ENCODE peak calls at places on chromosome 9, in six cellular contexts. C is mucosa of descending colon, W is brain microvascular endothelial cell, O is dorsolateral prefrontal cortex, S is body of pancreas, V is cardiac muscle cell. G is an unnamed sample.

GRCh38 chr9:110769667-110770066 is 101.1 kb downstream of the MUSK start:
- DNase-seq in V (no peak), W (peak), O (no peak), C (no peak), S (no peak), G (no peak)

GRCh38 chr9:17065062-17065461 is 69.8 kb upstream of the CNTLN start:
- DNase-seq in S (no peak), V (no peak), W (peak), O (no peak), C (no peak), G (no peak)

GRCh38 chr9:123954518-123954917 is 24.6 kb upstream of the DENND1A start:
- DNase-seq in S (no peak), V (no peak), O (no peak), C (no peak), W (no peak), G (no peak)

GRCh38 chr9:132931178-132931735 is 13.2 kb downstream of the TSC1 start:
- DNase-seq in S (no peak), O (no peak), W (no peak), V (no peak), C (no peak), G (no peak)

GRCh38 chr9:34254141-34254913 is 74.7 kb downstream of the KIF24 start:
- DNase-seq in O (no peak), C (no peak), W (peak), V (no peak), S (no peak), G (peak)

GRCh38 chr9:82890865-82891264 is 172.1 kb downstream of the RASEF start:
- DNase-seq in S (no peak), W (no peak), C (no peak), O (no peak), V (no peak), G (no peak)

GRCh38 chr9:134688661-134689319 is 47.2 kb downstream of the COL5A1 start:
- DNase-seq in O (peak), W (no peak), S (no peak), C (peak), V (no peak), G (no peak)

GRCh38 chr9:109192732-109193361 is 25.8 kb upstream of the FRRS1L start:
- DNase-seq in O (no peak), C (peak), W (no peak), S (peak), V (peak), G (no peak)

GRCh38 chr9:93185261-93186150 is 1.6 kb downstream of the WNK2 start:
- DNase-seq in S (no peak), V (no peak), W (no peak), C (peak), O (no peak), G (no peak)

GRCh38 chr9:137762414-137763061 is 115.0 kb upstream of the CACNA1B start:
- DNase-seq in O (no peak), W (no peak), S (no peak), V (no peak), C (no peak), G (no peak)

GRCh38 chr9:133148351-133149129 is 15.2 kb downstream of the GBGT1 start:
- DNase-seq in W (no peak), O (peak), V (peak), C (peak), S (peak), G (no peak)

GRCh38 chr9:714675-715074 is 126.8 kb upstream of the DMRT1 start:
- DNase-seq in V (no peak), O (no peak), C (no peak), W (no peak), S (no peak), G (no peak)

GRCh38 chr9:1726993-1727759 is 288.0 kb upstream of the SMARCA2 start:
- DNase-seq in V (no peak), O (no peak), W (no peak), C (no peak), S (no peak), G (no peak)

GRCh38 chr9:99822096-99822595 is 461 bp downstream of the NR4A3 start:
- DNase-seq in O (no peak), C (no peak), S (no peak), W (no peak), V (peak), G (no peak)

GRCh38 chr9:105835721-105836120 is 141.4 kb downstream of the TMEM38B start:
- DNase-seq in V (peak), W (no peak), S (no peak), C (no peak), O (no peak), G (no peak)

GRCh38 chr9:112035166-112035816 is 138.7 kb downstream of the UGCG start:
- DNase-seq in V (peak), W (no peak), C (no peak), S (no peak), O (no peak), G (no peak)

GRCh38 chr9:113369583-113370140 is 7.1 kb downstream of the HDHD3 start:
- DNase-seq in O (no peak), C (no peak), W (no peak), V (no peak), S (peak), G (no peak)

GRCh38 chr9:2087500-2088313 is 72.6 kb downstream of the SMARCA2 start:
- DNase-seq in S (no peak), C (no peak), W (peak), V (peak), O (no peak), G (no peak)

GRCh38 chr9:89318123-89319014 is at the start of gene SECISBP2:
- DNase-seq in W (peak), O (peak), V (peak), S (peak), C (peak), G (peak)

GRCh38 chr9:89323257-89323841 is 5.0 kb downstream of the SECISBP2 start:
- DNase-seq in S (no peak), V (no peak), W (no peak), C (no peak), O (no peak), G (no peak)

GRCh38 chr9:89317282-89317681 is 1.0 kb upstream of the SECISBP2 start:
- DNase-seq in S (no peak), W (no peak), C (no peak), V (no peak), O (no peak), G (no peak)

GRCh38 chr9:89315482-89315881 is 2.8 kb upstream of the SECISBP2 start:
- DNase-seq in O (no peak), V (no peak), W (no peak), C (no peak), S (no peak), G (no peak)

GRCh38 chr9:89319015-89319905 is 960 bp downstream of the SECISBP2 start:
- DNase-seq in V (no peak), O (no peak), C (no peak), S (no peak), W (no peak), G (no peak)
- TF ChIP-seq CTCF in V (no peak), O (peak), C (no peak), S (no peak), W (no peak), G (peak)

GRCh38 chr9:114370985-114371335 is 16.8 kb downstream of the AKNA start:
- DNase-seq in O (peak), V (no peak), C (no peak), W (no peak), S (no peak), G (no peak)
- H3K4me3 ChIP-seq in O (no peak), V (no peak), C (no peak), W (no peak), S (no peak), G (no peak)

DNA sequence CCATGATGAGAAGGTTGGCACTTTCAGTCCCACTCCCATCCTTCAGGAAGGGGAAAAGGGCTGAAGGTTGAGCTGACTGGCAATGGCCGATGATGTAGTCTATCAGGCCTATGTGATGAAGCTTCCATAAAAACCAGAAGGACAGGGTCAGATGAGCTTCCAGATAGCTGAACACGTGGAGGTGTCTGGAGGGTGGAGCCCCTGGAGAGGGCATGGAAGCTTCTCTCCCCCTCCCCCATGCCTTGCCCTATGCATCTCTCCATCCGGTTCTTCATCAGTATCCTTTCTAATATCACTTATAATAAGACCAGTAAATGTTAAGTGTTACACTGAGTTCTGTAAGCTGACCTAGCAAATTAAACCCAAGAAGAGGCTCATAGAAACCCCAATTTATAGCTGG is 32.6 kb upstream of the SMU1 start:
- DNase-seq in C (no peak), O (no peak), W (no peak), V (no peak), S (no peak), G (no peak)
- TF ChIP-seq CTCF in C (no peak), O (no peak), W (no peak), V (no peak), S (no peak), G (no peak)

DNA sequence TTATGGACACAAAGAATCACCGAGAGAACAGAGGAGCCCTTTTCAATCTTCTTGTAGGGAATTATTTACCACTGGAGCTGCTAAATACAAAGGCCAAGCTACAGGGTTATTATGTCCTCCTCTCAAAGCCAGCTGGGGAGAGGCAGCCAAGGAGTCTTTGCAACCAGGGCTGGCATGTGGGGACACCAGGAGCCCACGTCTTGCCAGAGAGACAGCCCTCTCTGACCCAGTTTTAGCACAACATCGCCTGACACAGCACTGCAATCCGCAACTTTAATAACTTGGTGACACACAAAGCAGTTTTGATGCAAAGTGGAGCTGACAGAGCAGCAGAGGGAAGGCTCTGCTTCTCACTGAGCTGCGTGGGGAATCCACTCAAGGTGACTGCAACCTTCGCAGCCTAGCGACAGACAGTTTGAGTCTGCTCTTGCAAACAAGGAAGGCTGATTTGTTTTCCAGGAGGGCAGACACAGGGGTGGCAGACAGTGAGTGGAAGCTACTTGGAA is 33.6 kb downstream of the TLR4 start:
- DNase-seq in W (no peak), C (no peak), O (peak), V (peak), S (no peak), G (no peak)
- H3K4me3 ChIP-seq in W (no peak), C (no peak), O (no peak), V (no peak), S (no peak), G (no peak)

DNA sequence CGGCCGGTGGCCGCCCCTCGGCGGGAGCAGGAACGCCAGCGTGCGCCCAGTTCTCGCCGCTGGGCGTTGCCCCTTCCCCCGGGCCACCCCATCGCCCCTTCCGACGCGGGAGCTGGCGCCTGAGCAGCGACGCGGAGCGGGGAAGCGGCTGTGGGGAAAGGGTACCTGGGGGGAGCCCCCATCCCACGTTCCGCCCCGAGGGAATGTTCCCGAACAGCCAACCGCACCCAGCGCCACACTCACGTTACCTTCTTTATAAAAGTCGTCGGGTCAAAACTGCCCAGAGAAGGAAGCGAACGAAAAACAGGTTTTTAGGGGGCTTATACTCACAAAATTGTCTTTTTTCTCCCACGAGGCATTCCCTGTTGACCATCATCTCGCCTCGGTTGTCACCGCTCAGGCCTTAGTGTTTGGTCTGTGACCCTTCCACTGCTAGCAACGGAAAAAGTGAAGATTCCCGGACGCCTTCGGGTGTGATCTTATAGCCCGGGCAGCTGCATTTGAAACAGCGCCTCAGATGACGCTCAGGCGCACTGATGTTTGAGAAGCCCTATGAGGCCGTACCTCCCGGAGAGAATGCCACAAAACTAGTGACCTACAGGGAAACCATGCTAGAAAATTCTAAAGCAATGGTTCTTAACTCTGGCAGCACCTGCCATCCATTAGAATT is 472 bp upstream of the GOLM1 start:
- DNase-seq in W (peak), O (no peak), V (peak), C (peak), S (peak), G (peak)
- TF ChIP-seq CTCF in W (peak), O (no peak), V (peak), C (no peak), S (peak), G (no peak)

DNA sequence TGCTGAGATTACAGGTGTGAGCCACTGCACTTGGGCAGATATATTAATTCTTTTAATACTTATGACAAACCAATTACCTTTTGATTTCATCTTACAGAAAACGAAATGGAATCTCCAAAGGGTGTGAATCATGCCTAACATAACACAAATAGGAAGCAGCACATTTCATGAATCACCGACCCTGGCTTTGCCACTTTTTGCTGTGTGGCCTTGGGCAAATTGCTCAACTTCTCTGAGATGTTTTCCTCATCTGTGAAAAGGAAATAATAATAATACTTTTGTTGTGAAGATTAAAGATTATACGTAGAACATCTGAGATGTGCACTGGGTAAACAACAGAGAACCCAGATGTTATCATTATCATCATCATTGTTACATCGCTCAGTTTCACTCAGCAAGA is 50.7 kb upstream of the FREM1 start:
- DNase-seq in V (no peak), S (no peak), C (no peak), O (no peak), W (no peak), G (no peak)
- H3K4me3 ChIP-seq in V (no peak), S (no peak), C (no peak), O (no peak), W (no peak), G (no peak)

GRCh38 chr9:5073701-5074100 is 88.6 kb downstream of the JAK2 start:
- DNase-seq in W (no peak), S (no peak), O (no peak), C (no peak), V (no peak), G (no peak)
- TF ChIP-seq CTCF in W (no peak), S (no peak), O (no peak), C (no peak), V (no peak), G (no peak)

G was measured in right atrium auricular region.